ENCODE peak calls at places on chromosomes 5 and 9, in seven cellular contexts. U, C, I, O, H, J and S are unnamed samples.

GRCh38 chr5:42887094-42887493 is 75.4 kb upstream of the SELENOP start:
- DNase-seq in U (no peak), C (no peak), I (no peak), O (no peak), H (no peak), J (no peak), S (no peak)

GRCh38 chr9:136135326-136136126 is 16.9 kb upstream of the TMEM250 start:
- DNase-seq in U (no peak), C (no peak), I (no peak), O (no peak), H (no peak), J (no peak), S (no peak)

GRCh38 chr5:139638736-139639618 is 9.2 kb upstream of the CXXC5 start:
- DNase-seq in U (no peak), C (no peak), I (no peak), O (no peak), H (no peak), J (peak), S (no peak)

GRCh38 chr9:127813739-127814226 is 11.1 kb downstream of the FPGS start:
- DNase-seq in U (no peak), C (no peak), I (no peak), O (no peak), H (no peak), J (no peak), S (no peak)

GRCh38 chr5:172773481-172774469 is 2.8 kb upstream of the DUSP1 start:
- DNase-seq in U (no peak), C (no peak), I (no peak), O (no peak), H (no peak), J (no peak), S (no peak)

GRCh38 chr5:122730037-122730436 is 44.8 kb upstream of the SNX2 start:
- DNase-seq in U (no peak), C (no peak), I (no peak), O (no peak), H (no peak), J (no peak), S (no peak)

GRCh38 chr9:76116913-76117312 is 226.4 kb downstream of the PCSK5 start:
- DNase-seq in U (no peak), C (no peak), I (no peak), O (no peak), H (no peak), J (no peak), S (no peak)

GRCh38 chr9:129816501-129817435 is 7.2 kb downstream of the TOR1A start:
- DNase-seq in U (no peak), C (no peak), I (no peak), O (no peak), H (no peak), J (no peak), S (no peak)

GRCh38 chr5:9858043-9858442 is 227.9 kb upstream of the TAS2R1 start:
- DNase-seq in U (no peak), C (no peak), I (no peak), O (no peak), H (no peak), J (no peak), S (no peak)

GRCh38 chr9:78592866-78593265 is 295.9 kb downstream of the PSAT1 start:
- DNase-seq in U (peak), C (no peak), I (no peak), O (no peak), H (no peak), J (no peak), S (no peak)